ENCODE peak calls at places on chromosomes 12 and 14, in ten cellular contexts. One of them, this sample, is unnamed.

GRCh38 chr14:72932893-72933292 is 6.6 kb downstream of the DCAF4 start:
- DNase-seq in stimulated activated CD8-positive, alpha-beta memory T cell treated with anti-CD3 and anti-CD28 coated beads, Interleukin-4, amount 100 ng/mL, for 48 hours: no peak
- DNase-seq in nucleus accumbens: no peak
- DNase-seq in nephron progenitor cell: no peak
- DNase-seq in endothelial cell: no peak
- DNase-seq in cardiac fibroblast: no peak
- DNase-seq in fibroblast of gingiva: no peak
- DNase-seq in activated T-cell treated with anti-CD3 and anti-CD28 coated beads for 1 hour: no peak
- DNase-seq in body of pancreas: no peak
- DNase-seq in brain microvascular endothelial cell: no peak
- DNase-seq in this sample: no peak

GRCh38 chr12:131808744-131809371 is 19.3 kb upstream of the MMP17 start:
- DNase-seq in stimulated activated CD8-positive, alpha-beta memory T cell treated with anti-CD3 and anti-CD28 coated beads, Interleukin-4, amount 100 ng/mL, for 48 hours: no peak
- DNase-seq in nucleus accumbens: no peak
- DNase-seq in nephron progenitor cell: no peak
- DNase-seq in endothelial cell: no peak
- DNase-seq in cardiac fibroblast: peak
- DNase-seq in fibroblast of gingiva: peak
- DNase-seq in activated T-cell treated with anti-CD3 and anti-CD28 coated beads for 1 hour: no peak
- DNase-seq in body of pancreas: no peak
- DNase-seq in brain microvascular endothelial cell: no peak
- DNase-seq in this sample: no peak

GRCh38 chr12:47867496-47867941 is 37.3 kb downstream of the VDR start:
- DNase-seq in stimulated activated CD8-positive, alpha-beta memory T cell treated with anti-CD3 and anti-CD28 coated beads, Interleukin-4, amount 100 ng/mL, for 48 hours: peak
- DNase-seq in nucleus accumbens: no peak
- DNase-seq in nephron progenitor cell: no peak
- DNase-seq in endothelial cell: no peak
- DNase-seq in cardiac fibroblast: peak
- DNase-seq in fibroblast of gingiva: peak
- DNase-seq in activated T-cell treated with anti-CD3 and anti-CD28 coated beads for 1 hour: no peak
- DNase-seq in body of pancreas: no peak
- DNase-seq in brain microvascular endothelial cell: peak
- DNase-seq in this sample: no peak

GRCh38 chr14:28161040-28161439 is 605.5 kb upstream of the FOXG1 start:
- DNase-seq in stimulated activated CD8-positive, alpha-beta memory T cell treated with anti-CD3 and anti-CD28 coated beads, Interleukin-4, amount 100 ng/mL, for 48 hours: no peak
- DNase-seq in nucleus accumbens: no peak
- DNase-seq in nephron progenitor cell: no peak
- DNase-seq in endothelial cell: no peak
- DNase-seq in cardiac fibroblast: no peak
- DNase-seq in fibroblast of gingiva: no peak
- DNase-seq in activated T-cell treated with anti-CD3 and anti-CD28 coated beads for 1 hour: no peak
- DNase-seq in body of pancreas: no peak
- DNase-seq in brain microvascular endothelial cell: no peak
- DNase-seq in this sample: no peak

GRCh38 chr12:43540474-43540873 is 11.5 kb downstream of the ADAMTS20 start:
- DNase-seq in stimulated activated CD8-positive, alpha-beta memory T cell treated with anti-CD3 and anti-CD28 coated beads, Interleukin-4, amount 100 ng/mL, for 48 hours: no peak
- DNase-seq in nucleus accumbens: no peak
- DNase-seq in nephron progenitor cell: no peak
- DNase-seq in endothelial cell: no peak
- DNase-seq in cardiac fibroblast: no peak
- DNase-seq in fibroblast of gingiva: no peak
- DNase-seq in activated T-cell treated with anti-CD3 and anti-CD28 coated beads for 1 hour: no peak
- DNase-seq in body of pancreas: no peak
- DNase-seq in brain microvascular endothelial cell: no peak
- DNase-seq in this sample: no peak

GRCh38 chr14:103696027-103696402 is 19.2 kb downstream of the XRCC3 start:
- DNase-seq in stimulated activated CD8-positive, alpha-beta memory T cell treated with anti-CD3 and anti-CD28 coated beads, Interleukin-4, amount 100 ng/mL, for 48 hours: no peak
- DNase-seq in nucleus accumbens: no peak
- DNase-seq in nephron progenitor cell: no peak
- DNase-seq in endothelial cell: no peak
- DNase-seq in cardiac fibroblast: no peak
- DNase-seq in fibroblast of gingiva: no peak
- DNase-seq in activated T-cell treated with anti-CD3 and anti-CD28 coated beads for 1 hour: no peak
- DNase-seq in body of pancreas: no peak
- DNase-seq in brain microvascular endothelial cell: no peak
- DNase-seq in this sample: no peak

GRCh38 chr12:115227137-115227615 is 543.2 kb upstream of the TBX3 start:
- DNase-seq in stimulated activated CD8-positive, alpha-beta memory T cell treated with anti-CD3 and anti-CD28 coated beads, Interleukin-4, amount 100 ng/mL, for 48 hours: no peak
- DNase-seq in nucleus accumbens: no peak
- DNase-seq in nephron progenitor cell: no peak
- DNase-seq in endothelial cell: no peak
- DNase-seq in cardiac fibroblast: peak
- DNase-seq in fibroblast of gingiva: peak
- DNase-seq in activated T-cell treated with anti-CD3 and anti-CD28 coated beads for 1 hour: no peak
- DNase-seq in body of pancreas: no peak
- DNase-seq in brain microvascular endothelial cell: peak
- DNase-seq in this sample: no peak

GRCh38 chr14:91935621-91936020 is 11.9 kb downstream of the FBLN5 start:
- DNase-seq in stimulated activated CD8-positive, alpha-beta memory T cell treated with anti-CD3 and anti-CD28 coated beads, Interleukin-4, amount 100 ng/mL, for 48 hours: no peak
- DNase-seq in nucleus accumbens: no peak
- DNase-seq in nephron progenitor cell: no peak
- DNase-seq in endothelial cell: no peak
- DNase-seq in cardiac fibroblast: no peak
- DNase-seq in fibroblast of gingiva: no peak
- DNase-seq in activated T-cell treated with anti-CD3 and anti-CD28 coated beads for 1 hour: no peak
- DNase-seq in body of pancreas: no peak
- DNase-seq in brain microvascular endothelial cell: no peak
- DNase-seq in this sample: no peak

GRCh38 chr12:64675795-64676194 is 65.5 kb downstream of the RASSF3 start:
- DNase-seq in stimulated activated CD8-positive, alpha-beta memory T cell treated with anti-CD3 and anti-CD28 coated beads, Interleukin-4, amount 100 ng/mL, for 48 hours: no peak
- DNase-seq in nucleus accumbens: no peak
- DNase-seq in nephron progenitor cell: no peak
- DNase-seq in endothelial cell: no peak
- DNase-seq in cardiac fibroblast: peak
- DNase-seq in fibroblast of gingiva: peak
- DNase-seq in activated T-cell treated with anti-CD3 and anti-CD28 coated beads for 1 hour: no peak
- DNase-seq in body of pancreas: peak
- DNase-seq in brain microvascular endothelial cell: peak
- DNase-seq in this sample: no peak

GRCh38 chr12:125081427-125081826 is 16.2 kb downstream of the AACS start:
- DNase-seq in stimulated activated CD8-positive, alpha-beta memory T cell treated with anti-CD3 and anti-CD28 coated beads, Interleukin-4, amount 100 ng/mL, for 48 hours: no peak
- DNase-seq in nucleus accumbens: no peak
- DNase-seq in nephron progenitor cell: no peak
- DNase-seq in endothelial cell: no peak
- DNase-seq in cardiac fibroblast: no peak
- DNase-seq in fibroblast of gingiva: no peak
- DNase-seq in activated T-cell treated with anti-CD3 and anti-CD28 coated beads for 1 hour: no peak
- DNase-seq in body of pancreas: peak
- DNase-seq in brain microvascular endothelial cell: no peak
- DNase-seq in this sample: no peak

GRCh38 chr12:50066402-50066801 is 9.0 kb downstream of the ASIC1 start:
- DNase-seq in stimulated activated CD8-positive, alpha-beta memory T cell treated with anti-CD3 and anti-CD28 coated beads, Interleukin-4, amount 100 ng/mL, for 48 hours: no peak
- DNase-seq in nucleus accumbens: no peak
- DNase-seq in nephron progenitor cell: no peak
- DNase-seq in endothelial cell: no peak
- DNase-seq in cardiac fibroblast: peak
- DNase-seq in fibroblast of gingiva: peak
- DNase-seq in activated T-cell treated with anti-CD3 and anti-CD28 coated beads for 1 hour: no peak
- DNase-seq in body of pancreas: no peak
- DNase-seq in brain microvascular endothelial cell: peak
- DNase-seq in this sample: no peak

GRCh38 chr12:46886541-46887041 is 60.8 kb upstream of the SLC38A4 start:
- DNase-seq in stimulated activated CD8-positive, alpha-beta memory T cell treated with anti-CD3 and anti-CD28 coated beads, Interleukin-4, amount 100 ng/mL, for 48 hours: no peak
- DNase-seq in nucleus accumbens: no peak
- DNase-seq in nephron progenitor cell: no peak
- DNase-seq in endothelial cell: no peak
- DNase-seq in cardiac fibroblast: no peak
- DNase-seq in fibroblast of gingiva: peak
- DNase-seq in activated T-cell treated with anti-CD3 and anti-CD28 coated beads for 1 hour: no peak
- DNase-seq in body of pancreas: no peak
- DNase-seq in brain microvascular endothelial cell: peak
- DNase-seq in this sample: no peak

GRCh38 chr12:48157889-48158370 is 615 bp upstream of the ASB8 start:
- DNase-seq in stimulated activated CD8-positive, alpha-beta memory T cell treated with anti-CD3 and anti-CD28 coated beads, Interleukin-4, amount 100 ng/mL, for 48 hours: peak
- DNase-seq in nucleus accumbens: no peak
- DNase-seq in nephron progenitor cell: no peak
- DNase-seq in endothelial cell: no peak
- DNase-seq in cardiac fibroblast: no peak
- DNase-seq in fibroblast of gingiva: no peak
- DNase-seq in activated T-cell treated with anti-CD3 and anti-CD28 coated beads for 1 hour: no peak
- DNase-seq in body of pancreas: no peak
- DNase-seq in brain microvascular endothelial cell: no peak
- DNase-seq in this sample: no peak

GRCh38 chr14:73935666-73936065 is 14.2 kb downstream of the FAM161B start:
- DNase-seq in stimulated activated CD8-positive, alpha-beta memory T cell treated with anti-CD3 and anti-CD28 coated beads, Interleukin-4, amount 100 ng/mL, for 48 hours: no peak
- DNase-seq in nucleus accumbens: no peak
- DNase-seq in nephron progenitor cell: no peak
- DNase-seq in endothelial cell: no peak
- DNase-seq in cardiac fibroblast: peak
- DNase-seq in fibroblast of gingiva: no peak
- DNase-seq in activated T-cell treated with anti-CD3 and anti-CD28 coated beads for 1 hour: no peak
- DNase-seq in body of pancreas: no peak
- DNase-seq in brain microvascular endothelial cell: no peak
- DNase-seq in this sample: peak

GRCh38 chr14:37198907-37199306 is 1.2 kb downstream of the MIPOL1 start:
- DNase-seq in stimulated activated CD8-positive, alpha-beta memory T cell treated with anti-CD3 and anti-CD28 coated beads, Interleukin-4, amount 100 ng/mL, for 48 hours: no peak
- DNase-seq in nucleus accumbens: no peak
- DNase-seq in nephron progenitor cell: no peak
- DNase-seq in endothelial cell: no peak
- DNase-seq in cardiac fibroblast: no peak
- DNase-seq in fibroblast of gingiva: no peak
- DNase-seq in activated T-cell treated with anti-CD3 and anti-CD28 coated beads for 1 hour: no peak
- DNase-seq in body of pancreas: no peak
- DNase-seq in brain microvascular endothelial cell: no peak
- DNase-seq in this sample: no peak

GRCh38 chr12:131940121-131940520 is 9.6 kb upstream of the EP400 start:
- DNase-seq in stimulated activated CD8-positive, alpha-beta memory T cell treated with anti-CD3 and anti-CD28 coated beads, Interleukin-4, amount 100 ng/mL, for 48 hours: no peak
- DNase-seq in nucleus accumbens: no peak
- DNase-seq in nephron progenitor cell: no peak
- DNase-seq in endothelial cell: no peak
- DNase-seq in cardiac fibroblast: no peak
- DNase-seq in fibroblast of gingiva: no peak
- DNase-seq in activated T-cell treated with anti-CD3 and anti-CD28 coated beads for 1 hour: no peak
- DNase-seq in body of pancreas: no peak
- DNase-seq in brain microvascular endothelial cell: no peak
- DNase-seq in this sample: no peak

GRCh38 chr12:92075425-92075891 is 70.2 kb downstream of the BTG1 start:
- DNase-seq in stimulated activated CD8-positive, alpha-beta memory T cell treated with anti-CD3 and anti-CD28 coated beads, Interleukin-4, amount 100 ng/mL, for 48 hours: no peak
- DNase-seq in nucleus accumbens: no peak
- DNase-seq in nephron progenitor cell: no peak
- DNase-seq in endothelial cell: no peak
- DNase-seq in cardiac fibroblast: peak
- DNase-seq in fibroblast of gingiva: peak
- DNase-seq in activated T-cell treated with anti-CD3 and anti-CD28 coated beads for 1 hour: no peak
- DNase-seq in body of pancreas: no peak
- DNase-seq in brain microvascular endothelial cell: peak
- DNase-seq in this sample: no peak

GRCh38 chr14:20177433-20177974 is 13.2 kb upstream of the OR11G2 start:
- DNase-seq in stimulated activated CD8-positive, alpha-beta memory T cell treated with anti-CD3 and anti-CD28 coated beads, Interleukin-4, amount 100 ng/mL, for 48 hours: no peak
- DNase-seq in nucleus accumbens: no peak
- DNase-seq in nephron progenitor cell: no peak
- DNase-seq in endothelial cell: no peak
- DNase-seq in cardiac fibroblast: no peak
- DNase-seq in fibroblast of gingiva: no peak
- DNase-seq in activated T-cell treated with anti-CD3 and anti-CD28 coated beads for 1 hour: no peak
- DNase-seq in body of pancreas: peak
- DNase-seq in brain microvascular endothelial cell: no peak
- DNase-seq in this sample: no peak

GRCh38 chr12:27937768-27938167 is 34.8 kb downstream of the PTHLH start:
- DNase-seq in stimulated activated CD8-positive, alpha-beta memory T cell treated with anti-CD3 and anti-CD28 coated beads, Interleukin-4, amount 100 ng/mL, for 48 hours: no peak
- DNase-seq in nucleus accumbens: no peak
- DNase-seq in nephron progenitor cell: no peak
- DNase-seq in endothelial cell: no peak
- DNase-seq in cardiac fibroblast: peak
- DNase-seq in fibroblast of gingiva: no peak
- DNase-seq in activated T-cell treated with anti-CD3 and anti-CD28 coated beads for 1 hour: no peak
- DNase-seq in body of pancreas: no peak
- DNase-seq in brain microvascular endothelial cell: no peak
- DNase-seq in this sample: no peak

GRCh38 chr12:25979059-25979458 is 20.6 kb downstream of the RASSF8 start:
- DNase-seq in stimulated activated CD8-positive, alpha-beta memory T cell treated with anti-CD3 and anti-CD28 coated beads, Interleukin-4, amount 100 ng/mL, for 48 hours: no peak
- DNase-seq in nucleus accumbens: no peak
- DNase-seq in nephron progenitor cell: no peak
- DNase-seq in endothelial cell: no peak
- DNase-seq in cardiac fibroblast: no peak
- DNase-seq in fibroblast of gingiva: no peak
- DNase-seq in activated T-cell treated with anti-CD3 and anti-CD28 coated beads for 1 hour: no peak
- DNase-seq in body of pancreas: no peak
- DNase-seq in brain microvascular endothelial cell: no peak
- DNase-seq in this sample: no peak

GRCh38 chr12:981176-981828 is 9.7 kb upstream of the ERC1 start:
- DNase-seq in stimulated activated CD8-positive, alpha-beta memory T cell treated with anti-CD3 and anti-CD28 coated beads, Interleukin-4, amount 100 ng/mL, for 48 hours: no peak
- DNase-seq in nucleus accumbens: no peak
- DNase-seq in nephron progenitor cell: no peak
- DNase-seq in endothelial cell: no peak
- DNase-seq in cardiac fibroblast: peak
- DNase-seq in fibroblast of gingiva: no peak
- DNase-seq in activated T-cell treated with anti-CD3 and anti-CD28 coated beads for 1 hour: no peak
- DNase-seq in body of pancreas: no peak
- DNase-seq in brain microvascular endothelial cell: no peak
- DNase-seq in this sample: no peak

GRCh38 chr12:89135976-89136634 is 216.2 kb downstream of the DUSP6 start:
- DNase-seq in stimulated activated CD8-positive, alpha-beta memory T cell treated with anti-CD3 and anti-CD28 coated beads, Interleukin-4, amount 100 ng/mL, for 48 hours: no peak
- DNase-seq in nucleus accumbens: no peak
- DNase-seq in nephron progenitor cell: no peak
- DNase-seq in endothelial cell: no peak
- DNase-seq in cardiac fibroblast: no peak
- DNase-seq in fibroblast of gingiva: no peak
- DNase-seq in activated T-cell treated with anti-CD3 and anti-CD28 coated beads for 1 hour: no peak
- DNase-seq in body of pancreas: no peak
- DNase-seq in brain microvascular endothelial cell: no peak
- DNase-seq in this sample: no peak

GRCh38 chr12:28759334-28759733 is 389.7 kb upstream of the FAR2 start:
- DNase-seq in stimulated activated CD8-positive, alpha-beta memory T cell treated with anti-CD3 and anti-CD28 coated beads, Interleukin-4, amount 100 ng/mL, for 48 hours: no peak
- DNase-seq in nucleus accumbens: no peak
- DNase-seq in nephron progenitor cell: no peak
- DNase-seq in endothelial cell: no peak
- DNase-seq in cardiac fibroblast: no peak
- DNase-seq in fibroblast of gingiva: peak
- DNase-seq in activated T-cell treated with anti-CD3 and anti-CD28 coated beads for 1 hour: no peak
- DNase-seq in body of pancreas: no peak
- DNase-seq in brain microvascular endothelial cell: no peak
- DNase-seq in this sample: no peak

GRCh38 chr14:23141706-23142467 is 22.8 kb upstream of the CEBPE start:
- DNase-seq in stimulated activated CD8-positive, alpha-beta memory T cell treated with anti-CD3 and anti-CD28 coated beads, Interleukin-4, amount 100 ng/mL, for 48 hours: no peak
- DNase-seq in nucleus accumbens: no peak
- DNase-seq in nephron progenitor cell: no peak
- DNase-seq in endothelial cell: no peak
- DNase-seq in cardiac fibroblast: peak
- DNase-seq in fibroblast of gingiva: peak
- DNase-seq in activated T-cell treated with anti-CD3 and anti-CD28 coated beads for 1 hour: no peak
- DNase-seq in body of pancreas: peak
- DNase-seq in brain microvascular endothelial cell: peak
- DNase-seq in this sample: no peak

GRCh38 chr12:11621797-11622423 is 27.6 kb upstream of the ETV6 start:
- DNase-seq in stimulated activated CD8-positive, alpha-beta memory T cell treated with anti-CD3 and anti-CD28 coated beads, Interleukin-4, amount 100 ng/mL, for 48 hours: peak
- DNase-seq in nucleus accumbens: no peak
- DNase-seq in nephron progenitor cell: no peak
- DNase-seq in endothelial cell: no peak
- DNase-seq in cardiac fibroblast: peak
- DNase-seq in fibroblast of gingiva: no peak
- DNase-seq in activated T-cell treated with anti-CD3 and anti-CD28 coated beads for 1 hour: peak
- DNase-seq in body of pancreas: no peak
- DNase-seq in brain microvascular endothelial cell: peak
- DNase-seq in this sample: no peak

GRCh38 chr12:76265424-76266180 is 82.6 kb downstream of the BBS10 start:
- DNase-seq in stimulated activated CD8-positive, alpha-beta memory T cell treated with anti-CD3 and anti-CD28 coated beads, Interleukin-4, amount 100 ng/mL, for 48 hours: no peak
- DNase-seq in nucleus accumbens: no peak
- DNase-seq in nephron progenitor cell: no peak
- DNase-seq in endothelial cell: no peak
- DNase-seq in cardiac fibroblast: no peak
- DNase-seq in fibroblast of gingiva: no peak
- DNase-seq in activated T-cell treated with anti-CD3 and anti-CD28 coated beads for 1 hour: no peak
- DNase-seq in body of pancreas: no peak
- DNase-seq in brain microvascular endothelial cell: no peak
- DNase-seq in this sample: no peak

GRCh38 chr14:38705220-38705619 is 397.8 kb downstream of the SEC23A start:
- DNase-seq in stimulated activated CD8-positive, alpha-beta memory T cell treated with anti-CD3 and anti-CD28 coated beads, Interleukin-4, amount 100 ng/mL, for 48 hours: no peak
- DNase-seq in nucleus accumbens: no peak
- DNase-seq in nephron progenitor cell: no peak
- DNase-seq in endothelial cell: no peak
- DNase-seq in cardiac fibroblast: no peak
- DNase-seq in fibroblast of gingiva: no peak
- DNase-seq in activated T-cell treated with anti-CD3 and anti-CD28 coated beads for 1 hour: no peak
- DNase-seq in body of pancreas: no peak
- DNase-seq in brain microvascular endothelial cell: no peak
- DNase-seq in this sample: no peak

GRCh38 chr12:8590842-8591545 is 21.7 kb downstream of the AICDA start:
- DNase-seq in stimulated activated CD8-positive, alpha-beta memory T cell treated with anti-CD3 and anti-CD28 coated beads, Interleukin-4, amount 100 ng/mL, for 48 hours: no peak
- DNase-seq in nucleus accumbens: no peak
- DNase-seq in nephron progenitor cell: no peak
- DNase-seq in endothelial cell: no peak
- DNase-seq in cardiac fibroblast: no peak
- DNase-seq in fibroblast of gingiva: no peak
- DNase-seq in activated T-cell treated with anti-CD3 and anti-CD28 coated beads for 1 hour: no peak
- DNase-seq in body of pancreas: no peak
- DNase-seq in brain microvascular endothelial cell: no peak
- DNase-seq in this sample: no peak

This sample was measured in HEK293T.